ENCODE peak calls at places on chromosome 18, in six cellular contexts. S, P, T, W, V and E are unnamed samples.

GRCh38 chr18:79898952-79899608 is 52.4 kb downstream of the SLC66A2 start:
- DNase-seq in S (no peak), P (no peak), T (peak), W (no peak), V (no peak), E (no peak)

GRCh38 chr18:2982452-2983172 is 30.3 kb downstream of the LPIN2 start:
- DNase-seq in S (no peak), P (no peak), T (no peak), W (no peak), V (peak), E (no peak)

GRCh38 chr18:36296591-36297418 is 708 bp upstream of the FHOD3 start:
- DNase-seq in S (peak), P (peak), T (peak), W (peak), V (peak), E (no peak)

GRCh38 chr18:23330423-23330822 is 122.7 kb upstream of the RIOK3 start:
- DNase-seq in S (no peak), P (no peak), T (peak), W (no peak), V (peak), E (no peak)

GRCh38 chr18:72456802-72457201 is 87.3 kb downstream of the CBLN2 start:
- DNase-seq in S (no peak), P (peak), T (no peak), W (no peak), V (no peak), E (no peak)

GRCh38 chr18:73199151-73199550 is 331.4 kb upstream of the NETO1 start:
- DNase-seq in S (no peak), P (peak), T (no peak), W (no peak), V (no peak), E (no peak)

GRCh38 chr18:25734336-25734735 is 356.1 kb downstream of the SS18 start:
- DNase-seq in S (no peak), P (no peak), T (no peak), W (no peak), V (no peak), E (no peak)

GRCh38 chr18:66136039-66136438 is 385.2 kb downstream of the CDH7 start:
- DNase-seq in S (no peak), P (no peak), T (no peak), W (no peak), V (no peak), E (no peak)

GRCh38 chr18:55002261-55002660 is 43.0 kb upstream of the CCDC68 start:
- DNase-seq in S (no peak), P (no peak), T (no peak), W (no peak), V (no peak), E (no peak)

GRCh38 chr18:72086421-72086820 is 457.7 kb downstream of the CBLN2 start:
- DNase-seq in S (no peak), P (peak), T (no peak), W (no peak), V (no peak), E (no peak)

GRCh38 chr18:29418136-29418535 is 1241.2 kb upstream of the CDH2 start:
- DNase-seq in S (no peak), P (peak), T (no peak), W (no peak), V (no peak), E (no peak)

GRCh38 chr18:58687871-58688308 is 16.6 kb downstream of the MALT1 start:
- DNase-seq in S (no peak), P (no peak), T (no peak), W (no peak), V (peak), E (no peak)

GRCh38 chr18:39801010-39801409 is 2154.0 kb upstream of the PIK3C3 start:
- DNase-seq in S (no peak), P (no peak), T (no peak), W (no peak), V (no peak), E (no peak)

GRCh38 chr18:25192065-25192464 is 159.9 kb downstream of the ZNF521 start:
- DNase-seq in S (no peak), P (no peak), T (no peak), W (no peak), V (no peak), E (no peak)

GRCh38 chr18:6956495-6956894 is 161.1 kb downstream of the LAMA1 start:
- DNase-seq in S (no peak), P (no peak), T (no peak), W (no peak), V (no peak), E (no peak)

GRCh38 chr18:7221424-7222155 is 9.3 kb upstream of the LRRC30 start:
- DNase-seq in S (peak), P (peak), T (no peak), W (peak), V (peak), E (no peak)

GRCh38 chr18:32674491-32674890 is 98.3 kb downstream of the KLHL14 start:
- DNase-seq in S (peak), P (peak), T (no peak), W (no peak), V (no peak), E (no peak)

GRCh38 chr18:35059280-35059927 is 18.2 kb downstream of the MAPRE2 start:
- DNase-seq in S (no peak), P (no peak), T (no peak), W (no peak), V (no peak), E (no peak)

GRCh38 chr18:44856157-44856556 is 175.5 kb downstream of the SETBP1 start:
- DNase-seq in S (no peak), P (no peak), T (no peak), W (no peak), V (no peak), E (no peak)

GRCh38 chr18:48293954-48294893 is 115.0 kb downstream of the ZBTB7C start:
- DNase-seq in S (no peak), P (peak), T (peak), W (peak), V (peak), E (no peak)

GRCh38 chr18:79953921-79954651 is 2.6 kb upstream of the SLC66A2 start:
- DNase-seq in S (no peak), P (no peak), T (no peak), W (no peak), V (peak), E (no peak)

GRCh38 chr18:74255022-74255658 is 36.6 kb downstream of the CYB5A start:
- DNase-seq in S (peak), P (no peak), T (no peak), W (no peak), V (no peak), E (no peak)

GRCh38 chr18:67047334-67047733 is 443.4 kb upstream of the CDH19 start:
- DNase-seq in S (no peak), P (no peak), T (no peak), W (no peak), V (no peak), E (no peak)

GRCh38 chr18:46542545-46542944 is 114.5 kb downstream of the LOXHD1 start:
- DNase-seq in S (peak), P (peak), T (no peak), W (no peak), V (no peak), E (no peak)

GRCh38 chr18:24633121-24633520 is 172.7 kb downstream of the HRH4 start:
- DNase-seq in S (no peak), P (no peak), T (no peak), W (no peak), V (no peak), E (no peak)

GRCh38 chr18:28791101-28791500 is 614.2 kb upstream of the CDH2 start:
- DNase-seq in S (no peak), P (no peak), T (no peak), W (no peak), V (no peak), E (no peak)

GRCh38 chr18:43961713-43962112 is 684.4 kb upstream of the SYT4 start:
- DNase-seq in S (no peak), P (peak), T (no peak), W (no peak), V (no peak), E (no peak)

GRCh38 chr18:35490894-35491688 is 6.7 kb downstream of the INO80C start:
- DNase-seq in S (no peak), P (no peak), T (no peak), W (no peak), V (no peak), E (no peak)

DNA sequence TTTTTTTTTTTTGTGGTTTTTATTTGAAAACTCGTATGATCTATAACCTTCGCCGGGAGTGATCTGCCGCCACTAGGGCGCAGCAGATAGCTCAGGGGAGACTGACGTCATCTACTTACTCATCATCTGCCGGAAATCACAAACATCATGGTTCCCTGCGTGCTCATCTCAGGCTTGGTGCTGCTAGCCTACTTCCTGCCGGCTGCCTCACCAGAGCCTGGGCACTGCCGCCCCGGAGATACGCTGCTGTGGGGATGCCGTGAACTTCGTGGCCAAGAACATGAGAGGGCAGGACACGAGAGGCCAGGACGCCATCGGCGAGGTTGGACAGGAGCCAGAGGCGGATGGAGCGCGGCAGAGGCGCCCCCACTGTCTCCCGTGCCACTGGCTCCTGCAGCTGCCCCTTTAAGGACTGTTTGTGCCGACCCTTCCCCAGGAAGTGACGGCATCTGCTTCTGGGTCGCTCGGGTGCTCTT is 68.8 kb downstream of the DOK6 start:
- DNase-seq in S (peak), P (peak), T (no peak), W (no peak), V (no peak), E (no peak)
- TF ChIP-seq CTCF in S (peak), P (peak), T (peak), W (peak), V (no peak), E (no peak)

GRCh38 chr18:34028341-34028740 is 196.4 kb downstream of the NOL4 start:
- DNase-seq in S (no peak), P (no peak), T (no peak), W (no peak), V (peak), E (no peak)

GRCh38 chr18:34033968-34034367 is 190.7 kb downstream of the NOL4 start:
- DNase-seq in S (no peak), P (no peak), T (no peak), W (no peak), V (no peak), E (no peak)

GRCh38 chr18:34031810-34032209 is 192.9 kb downstream of the NOL4 start:
- DNase-seq in S (no peak), P (peak), T (no peak), W (no peak), V (no peak), E (no peak)
- TF ChIP-seq CTCF in S (no peak), P (peak), T (no peak), W (no peak), V (no peak), E (no peak)

GRCh38 chr18:11728247-11728646 is 39.2 kb downstream of the GNAL start:
- DNase-seq in S (peak), P (peak), T (no peak), W (no peak), V (no peak), E (no peak)
- TF ChIP-seq CTCF in S (no peak), P (peak), T (no peak), W (no peak), V (no peak), E (no peak)

GRCh38 chr18:9405130-9405529 is 70.2 kb upstream of the RALBP1 start:
- DNase-seq in S (no peak), P (no peak), T (no peak), W (no peak), V (no peak), E (no peak)

GRCh38 chr18:9404565-9405060 is 70.0 kb downstream of the TWSG1 start:
- DNase-seq in S (no peak), P (no peak), T (no peak), W (peak), V (no peak), E (peak)

GRCh38 chr18:9405977-9406376 is 69.3 kb upstream of the RALBP1 start:
- DNase-seq in S (no peak), P (no peak), T (no peak), W (no peak), V (no peak), E (no peak)

GRCh38 chr18:9401166-9401565 is 66.6 kb downstream of the TWSG1 start:
- DNase-seq in S (no peak), P (no peak), T (no peak), W (no peak), V (no peak), E (no peak)

GRCh38 chr18:9403795-9404564 is 69.4 kb downstream of the TWSG1 start:
- DNase-seq in S (no peak), P (no peak), T (no peak), W (no peak), V (no peak), E (no peak)
- TF ChIP-seq CTCF in S (no peak), P (no peak), T (no peak), W (no peak), V (no peak), E (no peak)

GRCh38 chr18:41389936-41390667 is 564.9 kb upstream of the PIK3C3 start:
- DNase-seq in S (no peak), P (peak), T (no peak), W (no peak), V (no peak), E (no peak)

GRCh38 chr18:41391616-41392610 is 563.1 kb upstream of the PIK3C3 start:
- DNase-seq in S (peak), P (peak), T (peak), W (peak), V (no peak), E (no peak)

GRCh38 chr18:41396211-41396610 is 558.8 kb upstream of the PIK3C3 start:
- DNase-seq in S (no peak), P (no peak), T (no peak), W (no peak), V (no peak), E (no peak)

GRCh38 chr18:41396861-41397260 is 558.2 kb upstream of the PIK3C3 start:
- DNase-seq in S (no peak), P (peak), T (no peak), W (no peak), V (no peak), E (no peak)

DNA sequence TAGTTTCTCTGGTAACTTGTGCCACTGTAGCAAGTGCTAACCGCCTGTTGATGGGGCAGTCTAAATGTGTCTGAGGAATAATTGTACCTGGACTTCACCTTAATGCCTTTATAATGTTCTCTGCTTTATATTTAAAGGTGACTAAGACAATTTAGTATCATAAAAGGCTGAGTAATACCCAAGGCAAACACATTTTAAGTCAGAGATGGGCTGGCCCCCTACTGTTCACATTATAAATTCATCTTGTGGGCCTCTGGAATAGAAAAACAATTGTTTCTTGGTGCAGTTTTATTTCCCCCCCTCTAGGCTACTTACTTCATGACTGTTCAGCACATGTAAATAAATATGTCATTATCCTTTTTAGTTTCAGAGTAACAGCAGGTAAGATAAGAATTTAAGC is 559.3 kb upstream of the PIK3C3 start:
- DNase-seq in S (no peak), P (peak), T (no peak), W (no peak), V (no peak), E (no peak)
- TF ChIP-seq CTCF in S (peak), P (peak), T (no peak), W (no peak), V (no peak), E (no peak)

GRCh38 chr18:26862084-26862483 is 3.4 kb downstream of the AQP4 start:
- DNase-seq in S (no peak), P (no peak), T (no peak), W (no peak), V (no peak), E (no peak)

GRCh38 chr18:26863122-26863879 is 2.2 kb downstream of the AQP4 start:
- DNase-seq in S (peak), P (peak), T (peak), W (peak), V (peak), E (no peak)

GRCh38 chr18:26865557-26865956 is at the start of gene AQP4:
- DNase-seq in S (no peak), P (no peak), T (peak), W (no peak), V (no peak), E (no peak)

GRCh38 chr18:26863921-26864497 is 1.5 kb downstream of the AQP4 start:
- DNase-seq in S (no peak), P (no peak), T (peak), W (no peak), V (no peak), E (no peak)

DNA sequence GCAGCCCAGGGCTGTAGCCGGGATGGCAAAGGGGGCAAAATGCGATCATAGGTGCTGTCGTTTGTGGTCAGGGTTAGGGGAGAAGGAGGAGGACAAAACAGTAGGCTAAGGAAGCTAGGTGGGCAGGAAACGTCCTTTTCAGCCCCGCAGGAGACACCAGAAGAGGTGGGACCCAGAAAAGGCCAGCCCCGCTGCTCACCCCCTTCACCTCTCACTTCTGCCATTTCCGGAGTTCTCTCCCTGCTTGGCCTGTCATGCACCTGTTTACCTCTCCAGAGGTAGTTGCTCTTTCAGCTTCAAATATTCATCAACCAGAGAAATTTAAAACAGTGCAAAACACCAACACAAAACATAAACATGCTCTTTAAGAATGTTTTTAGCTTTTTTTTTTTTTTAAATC is 849 bp downstream of the AQP4 start:
- DNase-seq in S (no peak), P (no peak), T (peak), W (no peak), V (no peak), E (no peak)
- TF ChIP-seq CTCF in S (no peak), P (no peak), T (no peak), W (no peak), V (no peak), E (no peak)

GRCh38 chr18:11268691-11269686 is 119.6 kb upstream of the PIEZO2 start:
- DNase-seq in S (no peak), P (no peak), T (no peak), W (no peak), V (no peak), E (no peak)
- TF ChIP-seq CTCF in S (no peak), P (no peak), T (no peak), W (no peak), V (no peak), E (no peak)

GRCh38 chr18:21191596-21192307 is 50.3 kb upstream of the GREB1L start:
- DNase-seq in S (peak), P (peak), T (no peak), W (peak), V (peak), E (no peak)
- TF ChIP-seq CTCF in S (no peak), P (peak), T (peak), W (peak), V (no peak), E (peak)

GRCh38 chr18:8365528-8365927 is 243.7 kb upstream of the RAB12 start:
- DNase-seq in S (no peak), P (no peak), T (no peak), W (no peak), V (no peak), E (no peak)

GRCh38 chr18:8366070-8366469 is 243.2 kb upstream of the RAB12 start:
- DNase-seq in S (no peak), P (no peak), T (no peak), W (no peak), V (no peak), E (no peak)

GRCh38 chr18:8366656-8367055 is 242.6 kb upstream of the RAB12 start:
- DNase-seq in S (no peak), P (no peak), T (no peak), W (no peak), V (no peak), E (no peak)

GRCh38 chr18:8368490-8369217 is 240.6 kb upstream of the RAB12 start:
- DNase-seq in S (no peak), P (no peak), T (no peak), W (no peak), V (no peak), E (no peak)

DNA sequence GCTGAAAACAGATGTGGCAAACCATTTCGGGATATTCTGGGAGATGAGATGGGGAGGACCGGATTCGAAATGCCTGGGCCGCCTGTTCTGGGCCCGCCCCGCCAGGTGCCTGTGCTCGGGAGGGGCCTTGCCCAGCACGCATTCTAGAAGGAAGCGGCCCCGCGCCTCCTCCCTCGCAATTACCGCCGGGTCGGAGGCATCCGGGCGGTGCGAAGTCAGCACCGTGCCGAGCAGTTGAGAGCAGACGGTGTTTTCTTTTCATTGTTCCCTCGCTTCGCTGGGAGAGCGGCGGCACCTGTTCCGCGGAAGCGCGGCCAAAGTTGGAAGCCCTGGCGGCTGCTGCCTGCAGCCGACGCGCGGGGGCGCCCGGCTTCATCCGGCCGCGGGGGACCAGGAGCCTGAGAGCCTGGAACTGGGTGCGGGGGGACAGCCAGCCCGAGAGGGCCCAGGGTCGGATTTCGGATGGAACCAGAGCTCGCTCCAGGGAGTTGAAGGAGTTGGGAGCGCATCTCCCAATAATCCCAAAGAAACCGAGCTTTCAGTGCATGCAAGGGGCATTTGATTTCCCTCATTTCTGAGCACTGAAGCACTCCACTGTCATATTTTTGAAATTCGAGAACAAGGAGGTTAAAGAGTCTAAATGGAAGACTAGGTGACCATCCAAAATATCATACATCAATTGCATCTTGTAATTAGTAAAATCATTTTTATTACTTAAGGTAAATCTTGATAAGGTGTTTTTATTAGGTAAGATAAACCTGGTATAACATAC is 241.8 kb upstream of the RAB12 start:
- DNase-seq in S (peak), P (peak), T (peak), W (peak), V (no peak), E (no peak)
- TF ChIP-seq CTCF in S (peak), P (peak), T (peak), W (peak), V (no peak), E (peak)